ENCODE peak calls at places on chromosomes 11 and 22, in six cellular contexts. C, J, Z, S, E and P are unnamed samples.

GRCh38 chr11:129815596-129816461 is at the start of gene TMEM45B:
- DNase-seq in E (no peak), Z (no peak), J (no peak), S (peak), C (no peak), P (no peak)

GRCh38 chr22:24128631-24129601 is 52.4 kb upstream of the SUSD2 start:
- DNase-seq in S (no peak), Z (no peak), E (no peak), J (no peak), C (no peak), P (no peak)

GRCh38 chr11:114281388-114281956 is 14.7 kb upstream of the NNMT start:
- DNase-seq in J (no peak), S (no peak), E (no peak), Z (no peak), C (no peak), P (no peak)

GRCh38 chr22:20095521-20095920 is 15.5 kb downstream of the DGCR8 start:
- DNase-seq in J (no peak), Z (no peak), C (no peak), E (no peak), S (no peak), P (no peak)

GRCh38 chr11:119340335-119341221 is at the start of gene C1QTNF5:
- DNase-seq in E (no peak), J (no peak), S (no peak), Z (no peak), C (no peak), P (no peak)

GRCh38 chr11:88421530-88421929 is 84.0 kb upstream of the CTSC start:
- DNase-seq in S (no peak), E (no peak), C (no peak), J (no peak), Z (peak), P (no peak)

GRCh38 chr22:44220727-44221680 is 40.3 kb downstream of the PARVG start:
- DNase-seq in Z (no peak), E (no peak), S (no peak), J (no peak), C (no peak), P (no peak)

GRCh38 chr11:48001438-48002021 is 21.2 kb downstream of the PTPRJ start:
- DNase-seq in J (peak), S (no peak), E (peak), Z (no peak), C (peak), P (peak)

GRCh38 chr11:7499046-7499445 is 13.7 kb downstream of the OLFML1 start:
- DNase-seq in J (no peak), Z (no peak), E (no peak), S (no peak), C (no peak), P (no peak)

GRCh38 chr11:83835423-83835822 is 549.3 kb upstream of the CCDC90B start:
- DNase-seq in J (no peak), Z (no peak), E (no peak), C (no peak), S (no peak), P (no peak)

GRCh38 chr11:116454951-116455350 is 317.8 kb downstream of the BUD13 start:
- DNase-seq in E (no peak), Z (no peak), S (no peak), C (no peak), J (no peak), P (no peak)

GRCh38 chr22:20591660-20592310 is 84.4 kb downstream of the MED15 start:
- DNase-seq in Z (no peak), J (no peak), C (no peak), S (no peak), E (peak), P (no peak)

GRCh38 chr22:30373331-30374325 is 13.6 kb downstream of the RNF215 start:
- DNase-seq in E (no peak), J (no peak), S (no peak), Z (no peak), C (no peak), P (no peak)

GRCh38 chr22:26377170-26377825 is 51.8 kb upstream of the ASPHD2 start:
- DNase-seq in S (no peak), Z (no peak), E (no peak), C (no peak), J (no peak), P (no peak)

GRCh38 chr22:37777122-37777687 is 30.5 kb upstream of the GCAT start:
- DNase-seq in S (peak), C (no peak), J (no peak), Z (peak), E (peak), P (peak)

GRCh38 chr11:2518983-2519340 is 74.2 kb downstream of the KCNQ1 start:
- DNase-seq in J (no peak), Z (no peak), C (no peak), S (no peak), E (no peak), P (no peak)

GRCh38 chr11:68584991-68585524 is 99.3 kb upstream of the GAL start:
- DNase-seq in S (no peak), C (no peak), E (no peak), J (no peak), Z (no peak), P (no peak)

GRCh38 chr11:13423372-13423771 is 39.6 kb downstream of the BTBD10 start:
- DNase-seq in S (no peak), C (no peak), J (no peak), E (no peak), Z (no peak), P (no peak)

GRCh38 chr11:4637662-4638047 is 378 bp downstream of the OR51D1 start:
- DNase-seq in J (no peak), Z (no peak), C (no peak), S (no peak), E (no peak), P (no peak)

GRCh38 chr22:22802346-22802970 is 85.2 kb upstream of the IGLL5 start:
- DNase-seq in C (peak), J (no peak), S (no peak), E (no peak), Z (peak), P (peak)

GRCh38 chr11:76415073-76415472 is 29.7 kb upstream of the EMSY start:
- DNase-seq in J (no peak), S (no peak), E (no peak), C (no peak), Z (no peak), P (peak)

GRCh38 chr22:27715078-27715477 is 86.5 kb downstream of the MN1 start:
- DNase-seq in C (no peak), S (no peak), J (no peak), Z (no peak), E (no peak), P (no peak)

GRCh38 chr11:8080674-8081590 is at the start of gene TUB:
- DNase-seq in E (no peak), S (no peak), J (no peak), C (no peak), Z (no peak), P (no peak)

GRCh38 chr22:35674335-35674734 is 26.1 kb downstream of the APOL6 start:
- DNase-seq in C (no peak), S (no peak), E (no peak), J (no peak), Z (no peak), P (no peak)

GRCh38 chr22:45549739-45550138 is 47.1 kb downstream of the FBLN1 start:
- DNase-seq in Z (no peak), S (peak), E (no peak), J (no peak), C (no peak), P (no peak)

GRCh38 chr11:65291613-65292012 is 23.1 kb upstream of the CDC42EP2 start:
- DNase-seq in Z (no peak), S (no peak), C (no peak), J (no peak), E (peak), P (no peak)

GRCh38 chr22:38497869-38498268 is 8.2 kb downstream of the DDX17 start:
- DNase-seq in E (no peak), S (no peak), Z (no peak), J (no peak), C (no peak), P (no peak)

GRCh38 chr11:35142481-35143207 is 3.7 kb downstream of the CD44 start:
- DNase-seq in J (peak), E (peak), Z (no peak), S (no peak), C (peak), P (peak)

GRCh38 chr11:9313648-9314290 is 624 bp downstream of the TMEM41B start:
- DNase-seq in Z (peak), S (no peak), E (no peak), J (no peak), C (peak), P (peak)

GRCh38 chr11:36509265-36509664 is 807 bp downstream of the TRAF6 start:
- DNase-seq in J (peak), Z (no peak), E (no peak), S (no peak), C (peak), P (peak)

GRCh38 chr11:1934326-1935155 is 12.6 kb upstream of the MRPL23 start:
- DNase-seq in E (no peak), C (no peak), S (no peak), Z (no peak), J (no peak), P (no peak)

GRCh38 chr11:63560506-63561179 is 2.5 kb downstream of the PLAAT2 start:
- DNase-seq in C (no peak), Z (no peak), E (no peak), S (peak), J (no peak), P (no peak)

GRCh38 chr11:105100206-105100605 is 39.4 kb downstream of the CARD18 start:
- DNase-seq in C (no peak), S (no peak), Z (no peak), J (no peak), E (no peak), P (no peak)

GRCh38 chr11:124123587-124123986 is 8.3 kb downstream of the VWA5A start:
- DNase-seq in J (no peak), S (no peak), Z (no peak), E (no peak), C (peak), P (no peak)

GRCh38 chr22:44988671-44989070 is 21.1 kb downstream of the PHF21B start:
- DNase-seq in J (no peak), C (no peak), Z (no peak), S (no peak), E (no peak), P (no peak)

GRCh38 chr11:37695283-37695682 is 1097.2 kb upstream of the RAG2 start:
- DNase-seq in Z (no peak), E (no peak), S (no peak), J (no peak), C (no peak), P (no peak)

GRCh38 chr11:120501976-120502755 is 9.4 kb upstream of the GRIK4 start:
- DNase-seq in S (no peak), Z (no peak), C (no peak), E (no peak), J (no peak), P (no peak)

GRCh38 chr11:75090778-75091177 is 5.9 kb downstream of the OR2AT4 start:
- DNase-seq in C (no peak), S (no peak), Z (no peak), J (no peak), E (no peak), P (no peak)

GRCh38 chr11:126978155-126978554 is 22.4 kb downstream of the KIRREL3 start:
- DNase-seq in Z (no peak), S (no peak), C (no peak), E (no peak), J (no peak), P (no peak)